ENCODE peak calls at places on chromosome 13, in ten cellular contexts. One of them, this sample, is unnamed.

GRCh38 chr13:74555291-74556001 is 421.2 kb upstream of the KLF12 start:
- DNase-seq in omental fat pad: no peak
- DNase-seq in stomach: no peak
- DNase-seq in tibial artery: no peak
- DNase-seq in cardiac fibroblast: no peak
- DNase-seq in GM12864: no peak
- DNase-seq in fibroblast of mammary gland: no peak
- DNase-seq in lower lobe of right lung: no peak
- DNase-seq in type B pancreatic cell: no peak
- DNase-seq in OCI-LY7: peak; percentile 30
- DNase-seq in this sample: no peak

GRCh38 chr13:18959229-18959628 is 222.4 kb downstream of the TUBA3C start:
- DNase-seq in stomach: no peak
- DNase-seq in OCI-LY7: no peak
- DNase-seq in GM12864: no peak
- DNase-seq in omental fat pad: no peak
- DNase-seq in cardiac fibroblast: no peak
- DNase-seq in tibial artery: no peak
- DNase-seq in lower lobe of right lung: no peak
- DNase-seq in type B pancreatic cell: no peak
- DNase-seq in fibroblast of mammary gland: no peak
- DNase-seq in this sample: no peak

GRCh38 chr13:45851171-45851889 is at the start of gene SIAH3:
- DNase-seq in stomach: no peak
- DNase-seq in tibial artery: no peak
- DNase-seq in fibroblast of mammary gland: peak; percentile 29
- DNase-seq in OCI-LY7: no peak
- DNase-seq in lower lobe of right lung: no peak
- DNase-seq in type B pancreatic cell: no peak
- DNase-seq in GM12864: no peak
- DNase-seq in cardiac fibroblast: peak; percentile 20
- DNase-seq in omental fat pad: no peak
- DNase-seq in this sample: no peak

GRCh38 chr13:102902789-102903347 is 57.0 kb downstream of the ERCC5 start:
- DNase-seq in OCI-LY7: no peak
- DNase-seq in omental fat pad: no peak
- DNase-seq in lower lobe of right lung: no peak
- DNase-seq in GM12864: no peak
- DNase-seq in type B pancreatic cell: no peak
- DNase-seq in cardiac fibroblast: no peak
- DNase-seq in fibroblast of mammary gland: no peak
- DNase-seq in tibial artery: no peak
- DNase-seq in stomach: no peak
- DNase-seq in this sample: no peak

GRCh38 chr13:23956106-23956505 is 58.8 kb upstream of the C1QTNF9B start:
- DNase-seq in GM12864: no peak
- DNase-seq in omental fat pad: no peak
- DNase-seq in fibroblast of mammary gland: peak; percentile 67
- DNase-seq in tibial artery: no peak
- DNase-seq in lower lobe of right lung: no peak
- DNase-seq in cardiac fibroblast: peak; percentile 64
- DNase-seq in type B pancreatic cell: no peak
- DNase-seq in stomach: no peak
- DNase-seq in OCI-LY7: no peak
- DNase-seq in this sample: no peak

GRCh38 chr13:94309997-94310842 is 169.3 kb downstream of the DCT start:
- DNase-seq in fibroblast of mammary gland: peak; percentile 94
- DNase-seq in type B pancreatic cell: no peak
- DNase-seq in lower lobe of right lung: no peak
- DNase-seq in stomach: no peak
- DNase-seq in omental fat pad: no peak
- DNase-seq in cardiac fibroblast: peak; percentile 92
- DNase-seq in GM12864: no peak
- DNase-seq in tibial artery: no peak
- DNase-seq in OCI-LY7: no peak
- DNase-seq in this sample: no peak

GRCh38 chr13:74868044-74868443 is 613.9 kb downstream of the TBC1D4 start:
- DNase-seq in omental fat pad: no peak
- DNase-seq in lower lobe of right lung: no peak
- DNase-seq in tibial artery: no peak
- DNase-seq in stomach: no peak
- DNase-seq in type B pancreatic cell: no peak
- DNase-seq in cardiac fibroblast: peak; percentile 56
- DNase-seq in GM12864: no peak
- DNase-seq in OCI-LY7: no peak
- DNase-seq in fibroblast of mammary gland: peak; percentile 61
- DNase-seq in this sample: no peak

GRCh38 chr13:35470671-35471465 is 5.6 kb downstream of the MAB21L1 start:
- DNase-seq in GM12864: no peak
- DNase-seq in omental fat pad: no peak
- DNase-seq in tibial artery: peak; percentile 73
- DNase-seq in OCI-LY7: no peak
- DNase-seq in stomach: no peak
- DNase-seq in fibroblast of mammary gland: peak; percentile 82
- DNase-seq in cardiac fibroblast: peak; percentile 32
- DNase-seq in type B pancreatic cell: peak; percentile 79
- DNase-seq in lower lobe of right lung: no peak
- DNase-seq in this sample: peak; percentile 23

GRCh38 chr13:88456155-88456554 is 785.0 kb downstream of the SLITRK5 start:
- DNase-seq in type B pancreatic cell: no peak
- DNase-seq in cardiac fibroblast: no peak
- DNase-seq in GM12864: no peak
- DNase-seq in stomach: no peak
- DNase-seq in lower lobe of right lung: no peak
- DNase-seq in omental fat pad: no peak
- DNase-seq in tibial artery: no peak
- DNase-seq in fibroblast of mammary gland: no peak
- DNase-seq in OCI-LY7: no peak
- DNase-seq in this sample: no peak

DNA sequence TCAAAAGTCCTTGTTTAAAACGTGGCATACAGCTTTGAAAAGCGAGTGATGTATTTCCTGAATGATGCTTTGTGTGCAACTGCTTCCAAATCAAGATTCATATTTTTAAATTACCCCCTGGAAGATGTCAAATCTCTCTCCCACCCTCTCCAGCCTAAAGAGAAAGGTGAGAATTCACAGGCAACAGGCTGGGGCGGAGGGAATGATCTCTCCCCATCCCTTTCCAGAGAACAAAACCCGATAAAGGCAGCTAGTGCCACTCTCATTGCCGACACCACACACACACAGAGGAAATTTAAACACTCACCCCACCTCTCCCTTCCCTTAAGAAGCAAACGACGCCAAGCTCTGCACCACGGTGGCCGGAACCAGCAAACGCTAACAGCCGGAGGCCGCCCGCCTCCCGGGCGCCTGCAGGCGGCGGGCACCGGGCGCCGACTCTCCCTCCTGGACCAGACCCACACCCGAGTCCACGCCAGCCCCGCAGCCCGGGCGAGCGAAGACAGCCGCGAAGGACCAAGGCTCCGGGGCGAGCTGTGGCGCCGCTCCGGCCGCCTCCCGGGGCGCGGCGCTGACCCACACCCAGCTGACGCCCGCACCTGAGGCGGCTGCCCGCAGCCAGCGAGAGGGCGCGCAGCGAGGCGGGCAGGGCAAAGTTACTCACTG is 485 bp downstream of the LNX2 start:
- DNase-seq in lower lobe of right lung: peak; percentile 70
- DNase-seq in fibroblast of mammary gland: peak; percentile 30
- DNase-seq in type B pancreatic cell: no peak
- DNase-seq in tibial artery: peak; percentile 76
- DNase-seq in OCI-LY7: peak; percentile 68
- DNase-seq in stomach: no peak
- DNase-seq in omental fat pad: no peak
- DNase-seq in cardiac fibroblast: peak; percentile 33
- DNase-seq in GM12864: no peak
- DNase-seq in this sample: no peak
- TF ChIP-seq CTCF in lower lobe of right lung: peak; percentile 32
- TF ChIP-seq CTCF in fibroblast of mammary gland: no peak
- TF ChIP-seq CTCF in type B pancreatic cell: peak; percentile 65
- TF ChIP-seq CTCF in tibial artery: peak; percentile 41
- TF ChIP-seq CTCF in OCI-LY7: peak; percentile 43
- TF ChIP-seq CTCF in stomach: no peak
- TF ChIP-seq CTCF in omental fat pad: no peak
- TF ChIP-seq CTCF in cardiac fibroblast: no peak
- TF ChIP-seq CTCF in GM12864: peak; percentile 29
- TF ChIP-seq CTCF in this sample: no peak

GRCh38 chr13:112711528-112712265 is 21.9 kb downstream of the ATP11A start:
- DNase-seq in omental fat pad: peak; percentile 48
- DNase-seq in GM12864: no peak
- DNase-seq in OCI-LY7: no peak
- DNase-seq in stomach: peak; percentile 74
- DNase-seq in fibroblast of mammary gland: peak; percentile 97
- DNase-seq in type B pancreatic cell: no peak
- DNase-seq in tibial artery: peak; percentile 91
- DNase-seq in lower lobe of right lung: peak; percentile 84
- DNase-seq in cardiac fibroblast: peak; percentile 86
- DNase-seq in this sample: peak; percentile 44
- TF ChIP-seq CTCF in omental fat pad: no peak
- TF ChIP-seq CTCF in GM12864: no peak
- TF ChIP-seq CTCF in OCI-LY7: no peak
- TF ChIP-seq CTCF in stomach: no peak
- TF ChIP-seq CTCF in fibroblast of mammary gland: peak; percentile 29
- TF ChIP-seq CTCF in type B pancreatic cell: peak; percentile 36
- TF ChIP-seq CTCF in tibial artery: no peak
- TF ChIP-seq CTCF in lower lobe of right lung: peak; percentile 28
- TF ChIP-seq CTCF in cardiac fibroblast: no peak
- TF ChIP-seq CTCF in this sample: peak; percentile 43

GRCh38 chr13:48749144-48749543 is 95.4 kb downstream of the CYSLTR2 start:
- DNase-seq in lower lobe of right lung: no peak
- DNase-seq in stomach: no peak
- DNase-seq in omental fat pad: no peak
- DNase-seq in GM12864: no peak
- DNase-seq in cardiac fibroblast: peak; percentile 81
- DNase-seq in tibial artery: no peak
- DNase-seq in type B pancreatic cell: no peak
- DNase-seq in OCI-LY7: no peak
- DNase-seq in fibroblast of mammary gland: peak; percentile 92
- DNase-seq in this sample: no peak

GRCh38 chr13:48750588-48751383 is 97.1 kb downstream of the CYSLTR2 start:
- DNase-seq in cardiac fibroblast: peak; percentile 49
- DNase-seq in OCI-LY7: no peak
- DNase-seq in tibial artery: peak; percentile 74
- DNase-seq in lower lobe of right lung: no peak
- DNase-seq in omental fat pad: no peak
- DNase-seq in type B pancreatic cell: no peak
- DNase-seq in GM12864: no peak
- DNase-seq in fibroblast of mammary gland: peak; percentile 68
- DNase-seq in stomach: no peak
- DNase-seq in this sample: no peak

GRCh38 chr13:48746816-48747215 is 93.1 kb downstream of the CYSLTR2 start:
- DNase-seq in omental fat pad: no peak
- DNase-seq in OCI-LY7: no peak
- DNase-seq in type B pancreatic cell: no peak
- DNase-seq in lower lobe of right lung: no peak
- DNase-seq in fibroblast of mammary gland: no peak
- DNase-seq in GM12864: no peak
- DNase-seq in tibial artery: no peak
- DNase-seq in stomach: no peak
- DNase-seq in cardiac fibroblast: no peak
- DNase-seq in this sample: no peak

GRCh38 chr13:48748681-48749080 is 95.0 kb downstream of the CYSLTR2 start:
- DNase-seq in omental fat pad: no peak
- DNase-seq in OCI-LY7: no peak
- DNase-seq in cardiac fibroblast: peak; percentile 28
- DNase-seq in lower lobe of right lung: no peak
- DNase-seq in stomach: no peak
- DNase-seq in tibial artery: no peak
- DNase-seq in type B pancreatic cell: no peak
- DNase-seq in fibroblast of mammary gland: peak; percentile 81
- DNase-seq in GM12864: no peak
- DNase-seq in this sample: no peak

DNA sequence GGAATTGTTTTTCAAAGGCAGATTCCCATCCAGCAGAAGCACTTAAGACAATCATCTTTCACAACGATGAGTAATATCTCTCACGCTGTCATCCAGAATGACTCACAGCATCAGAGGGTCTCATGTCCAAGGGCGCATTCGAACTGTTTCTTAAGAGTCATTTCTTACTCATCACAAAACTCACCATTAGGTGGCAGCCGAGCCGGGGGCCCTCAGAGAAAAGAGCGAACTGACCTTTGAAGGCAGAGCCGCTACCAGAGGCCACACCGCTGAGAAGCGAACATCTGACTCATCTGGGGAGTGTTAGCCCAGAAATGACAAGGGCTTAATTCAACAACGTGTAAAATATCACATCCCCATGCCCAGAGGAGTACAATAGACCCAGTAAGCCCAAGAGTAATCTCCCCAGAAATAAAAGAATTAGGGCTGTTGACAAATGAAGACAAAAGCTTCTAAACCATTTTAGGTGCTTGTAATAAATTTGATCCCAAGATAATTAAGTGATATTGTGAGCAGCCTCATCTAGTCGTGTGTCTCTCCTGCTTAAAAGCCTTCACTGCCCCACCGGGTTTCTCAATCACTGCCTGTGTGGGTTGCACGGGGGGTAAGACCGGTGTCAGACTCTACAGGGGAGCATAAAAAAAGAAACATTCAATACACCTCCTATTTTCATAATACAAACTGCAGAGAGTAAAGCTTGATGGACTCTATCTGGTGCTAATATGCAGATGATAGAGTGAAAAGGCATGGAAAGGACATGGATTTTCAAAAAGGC is 96.2 kb downstream of the CYSLTR2 start:
- DNase-seq in OCI-LY7: peak; percentile 21
- DNase-seq in omental fat pad: peak; percentile 57
- DNase-seq in tibial artery: peak; percentile 91
- DNase-seq in fibroblast of mammary gland: peak; percentile 100
- DNase-seq in GM12864: peak; percentile 49
- DNase-seq in cardiac fibroblast: peak; percentile 100
- DNase-seq in lower lobe of right lung: peak; percentile 65
- DNase-seq in type B pancreatic cell: no peak
- DNase-seq in stomach: peak; percentile 62
- DNase-seq in this sample: peak; percentile 12
- TF ChIP-seq CTCF in OCI-LY7: peak; percentile 74
- TF ChIP-seq CTCF in omental fat pad: no peak
- TF ChIP-seq CTCF in tibial artery: peak; percentile 38
- TF ChIP-seq CTCF in fibroblast of mammary gland: peak; percentile 53
- TF ChIP-seq CTCF in GM12864: peak; percentile 69
- TF ChIP-seq CTCF in cardiac fibroblast: peak; percentile 60
- TF ChIP-seq CTCF in lower lobe of right lung: peak; percentile 53
- TF ChIP-seq CTCF in type B pancreatic cell: peak; percentile 71
- TF ChIP-seq CTCF in stomach: peak; percentile 20
- TF ChIP-seq CTCF in this sample: peak; percentile 60

DNA sequence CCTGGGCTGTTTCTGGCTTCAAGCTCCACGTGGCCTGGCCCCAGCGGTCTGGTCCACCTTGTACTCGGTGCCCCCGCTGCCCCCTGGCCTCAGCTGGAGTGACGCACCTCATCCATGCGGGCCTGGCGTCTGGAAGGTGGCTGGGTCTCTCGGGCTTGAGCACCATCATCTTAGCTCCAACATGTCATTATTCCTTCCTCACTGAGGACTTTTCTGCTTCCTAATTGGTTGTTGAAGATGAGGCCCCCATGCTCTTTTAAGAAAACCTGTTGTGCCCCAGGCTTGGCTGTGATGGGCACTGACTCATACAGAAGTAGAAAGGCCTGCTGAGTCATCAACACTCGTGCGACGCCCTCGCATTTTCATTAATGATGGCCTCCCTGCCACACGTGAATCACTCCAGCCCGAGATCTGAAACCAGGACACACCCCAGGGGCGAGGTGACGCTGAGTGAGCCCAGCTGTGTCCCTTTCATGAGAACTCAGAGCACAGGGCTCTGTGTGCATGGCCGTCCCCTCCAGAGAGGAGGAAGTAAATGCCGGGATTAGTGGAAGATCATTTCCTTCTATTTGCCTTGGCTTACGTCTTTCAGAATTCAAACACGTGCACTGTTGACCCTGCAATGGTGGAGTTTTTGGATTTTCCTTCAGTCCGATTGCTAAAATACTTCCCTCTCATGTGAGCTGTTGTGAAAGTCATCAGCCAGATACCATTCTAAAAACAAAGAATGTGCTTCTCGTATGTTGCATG is 14.0 kb upstream of the GJA3 start:
- DNase-seq in GM12864: peak; percentile 70
- DNase-seq in cardiac fibroblast: peak; percentile 94
- DNase-seq in omental fat pad: peak; percentile 87
- DNase-seq in lower lobe of right lung: peak; percentile 87
- DNase-seq in stomach: peak; percentile 89
- DNase-seq in type B pancreatic cell: no peak
- DNase-seq in OCI-LY7: no peak
- DNase-seq in fibroblast of mammary gland: peak; percentile 98
- DNase-seq in tibial artery: peak; percentile 82
- DNase-seq in this sample: no peak
- TF ChIP-seq CTCF in GM12864: no peak
- TF ChIP-seq CTCF in cardiac fibroblast: no peak
- TF ChIP-seq CTCF in omental fat pad: no peak
- TF ChIP-seq CTCF in lower lobe of right lung: no peak
- TF ChIP-seq CTCF in stomach: no peak
- TF ChIP-seq CTCF in type B pancreatic cell: no peak
- TF ChIP-seq CTCF in OCI-LY7: no peak
- TF ChIP-seq CTCF in fibroblast of mammary gland: no peak
- TF ChIP-seq CTCF in tibial artery: no peak
- TF ChIP-seq CTCF in this sample: no peak

This sample was measured in progenitor cell of endocrine pancreas.